ENCODE peak calls at places on chromosome 14, in six cellular contexts. E is astrocyte of the spinal cord; J is stimulated activated naive CD4-positive, alpha-beta T cell; H is sigmoid colon; O is HTR-8/SVneo; K is heart left ventricle. Q is an unnamed sample.

GRCh38 chr14:100022772-100023451 is 42.3 kb upstream of the EVL start:
- DNase-seq in E (peak; percentile 55), J (no peak), H (peak; percentile 71), O (peak; percentile 78), K (peak; percentile 30), Q (no peak)

GRCh38 chr14:21016791-21017190 is 8.1 kb downstream of the NDRG2 start:
- DNase-seq in E (no peak), J (no peak), H (no peak), O (no peak), K (no peak), Q (no peak)

GRCh38 chr14:50020799-50021198 is 95.6 kb downstream of the VCPKMT start:
- DNase-seq in E (no peak), J (no peak), H (no peak), O (no peak), K (no peak), Q (no peak)

GRCh38 chr14:99415496-99416281 is 65.0 kb downstream of the SETD3 start:
- DNase-seq in E (peak; percentile 83), J (peak; percentile 59), H (no peak), O (peak; percentile 66), K (no peak), Q (no peak)

GRCh38 chr14:67018720-67019119 is 170.5 kb upstream of the GARIN2 start:
- DNase-seq in E (no peak), J (no peak), H (no peak), O (no peak), K (no peak), Q (no peak)

GRCh38 chr14:106277503-106277902 is 751.1 kb downstream of the TMEM121 start:
- DNase-seq in E (no peak), J (no peak), H (no peak), O (no peak), K (no peak), Q (no peak)

GRCh38 chr14:94380225-94381148 is 7.9 kb downstream of the SERPINA1 start:
- DNase-seq in E (no peak), J (no peak), H (peak; percentile 29), O (no peak), K (no peak), Q (peak; percentile 41)

GRCh38 chr14:24986206-24986893 is 63.6 kb downstream of the STXBP6 start:
- DNase-seq in E (peak; percentile 22), J (no peak), H (peak; percentile 71), O (no peak), K (no peak), Q (no peak)

GRCh38 chr14:101736585-101736984 is 24.9 kb upstream of the PPP2R5C start:
- DNase-seq in E (no peak), J (no peak), H (no peak), O (no peak), K (no peak), Q (no peak)

GRCh38 chr14:100320157-100320856 is 2.8 kb upstream of the SLC25A47 start:
- DNase-seq in E (no peak), J (no peak), H (no peak), O (no peak), K (no peak), Q (no peak)

GRCh38 chr14:99808515-99808914 is 15.3 kb downstream of the EML1 start:
- DNase-seq in E (no peak), J (no peak), H (no peak), O (no peak), K (no peak), Q (no peak)

GRCh38 chr14:91858536-91859275 is 8.6 kb downstream of the TC2N start:
- DNase-seq in E (peak; percentile 44), J (no peak), H (no peak), O (peak; percentile 32), K (no peak), Q (no peak)

GRCh38 chr14:100662850-100663527 is 63.7 kb upstream of the DLK1 start:
- DNase-seq in E (peak; percentile 64), J (no peak), H (peak; percentile 77), O (peak; percentile 67), K (peak; percentile 53), Q (no peak)

GRCh38 chr14:101827286-101827685 is 65.8 kb downstream of the PPP2R5C start:
- DNase-seq in E (no peak), J (no peak), H (no peak), O (no peak), K (no peak), Q (peak; percentile 52)

GRCh38 chr14:50333010-50333409 is 20.9 kb downstream of the DMAC2L start:
- DNase-seq in E (peak; percentile 45), J (no peak), H (peak; percentile 75), O (no peak), K (peak; percentile 79), Q (no peak)

GRCh38 chr14:26872930-26873470 is 275.2 kb upstream of the NOVA1 start:
- DNase-seq in E (no peak), J (no peak), H (no peak), O (no peak), K (no peak), Q (no peak)

GRCh38 chr14:53855574-53855973 is 101.1 kb downstream of the BMP4 start:
- DNase-seq in E (no peak), J (no peak), H (no peak), O (no peak), K (no peak), Q (no peak)

GRCh38 chr14:50603565-50603964 is 43.6 kb downstream of the ATL1 start:
- DNase-seq in E (no peak), J (no peak), H (no peak), O (no peak), K (no peak), Q (no peak)

GRCh38 chr14:58216544-58216943 is 16.6 kb downstream of the ACTR10 start:
- DNase-seq in E (peak; percentile 31), J (no peak), H (no peak), O (peak; percentile 69), K (no peak), Q (no peak)